ENCODE peak calls at places on chromosomes 5 and 9, in ten cellular contexts. E is AG10803; C is CD8-positive, alpha-beta T cell; B is osteocyte; V is amniotic stem cell; D is amygdala; K is A549; J is IMR-90; O is right atrium auricular region; G is HCT116. N is an unnamed sample.

GRCh38 chr9:130731355-130731754 is 37.8 kb downstream of the EXOSC2 start:
- DNase-seq in C (no peak), B (no peak), E (no peak), O (no peak), V (no peak), G (no peak), K (no peak), J (no peak), D (no peak), N (no peak)

GRCh38 chr5:166505086-166505485 is 1786.4 kb upstream of the WWC1 start:
- DNase-seq in V (no peak), E (no peak), K (no peak), B (no peak), D (no peak), G (no peak), J (no peak), C (no peak), O (no peak), N (no peak)

GRCh38 chr5:168023190-168023589 is 268.3 kb upstream of the WWC1 start:
- DNase-seq in G (no peak), J (no peak), K (no peak), O (no peak), E (peak), B (no peak), C (no peak), D (peak), V (no peak), N (no peak)

GRCh38 chr9:108779506-108779905 is 76.3 kb downstream of the ACTL7B start:
- DNase-seq in V (no peak), C (no peak), J (no peak), G (no peak), E (no peak), D (peak), O (no peak), B (no peak), K (no peak), N (no peak)

GRCh38 chr5:133868946-133869674 is 99.3 kb downstream of the C5orf15 start:
- DNase-seq in V (no peak), D (no peak), B (peak), K (peak), G (peak), C (peak), J (peak), E (peak), O (peak), N (peak)

GRCh38 chr5:168612996-168613395 is 33.8 kb upstream of the PANK3 start:
- DNase-seq in G (no peak), V (no peak), B (no peak), K (no peak), D (no peak), J (no peak), O (no peak), E (no peak), C (no peak), N (no peak)

GRCh38 chr9:90180374-90180773 is 462.2 kb downstream of the DIRAS2 start:
- DNase-seq in C (no peak), O (no peak), K (no peak), D (no peak), V (no peak), B (no peak), E (no peak), G (no peak), J (no peak), N (no peak)

GRCh38 chr9:33239922-33240321 is at the start of gene SPINK4:
- DNase-seq in G (no peak), D (no peak), K (no peak), C (no peak), V (no peak), J (peak), O (no peak), B (no peak), E (no peak), N (no peak)

GRCh38 chr5:1745190-1745805 is 54.3 kb downstream of the MRPL36 start:
- DNase-seq in V (no peak), K (no peak), J (no peak), D (no peak), C (no peak), O (no peak), E (no peak), G (no peak), B (no peak), N (no peak)